ENCODE peak calls at places on chromosomes 7 and 10, in ten cellular contexts. P is endothelial cell, D is PC-3, V is PC-9, A is glutamatergic neuron, B is epithelial cell of esophagus, X is psoas muscle, F is GM12865, H is GM06990, O is right lobe of liver. K is an unnamed sample.
A peak's percentile ranks its signal among the peaks of the same experiment; 100 is the strongest.

GRCh38 chr7:64775289-64775688 is 18.9 kb upstream of the ZNF138 start:
- DNase-seq in P (no peak), D (no peak), V (no peak), A (no peak), B (peak; percentile 13), X (no peak), F (no peak), H (no peak), O (no peak), K (no peak)

GRCh38 chr10:55266797-55267196 is 465.8 kb upstream of the PCDH15 start:
- DNase-seq in P (no peak), D (no peak), V (no peak), A (no peak), B (no peak), X (no peak), F (no peak), H (no peak), O (no peak), K (no peak)

GRCh38 chr10:75356484-75356883 is 45.1 kb downstream of the ZNF503 start:
- DNase-seq in P (no peak), D (no peak), V (no peak), A (no peak), B (no peak), X (no peak), F (no peak), H (no peak), O (no peak), K (no peak)

GRCh38 chr10:49281461-49281860 is 17.5 kb upstream of the C10orf71 start:
- DNase-seq in P (peak; percentile 53), D (no peak), V (no peak), A (no peak), B (no peak), X (no peak), F (no peak), H (no peak), O (no peak), K (no peak)

GRCh38 chr10:62633976-62634375 is 170.5 kb upstream of the ADO start:
- DNase-seq in P (no peak), D (no peak), V (no peak), A (no peak), B (no peak), X (no peak), F (no peak), H (no peak), O (no peak), K (no peak)

GRCh38 chr10:46236537-46236887 is 50.3 kb upstream of the ANTXRL start:
- DNase-seq in P (no peak), D (no peak), V (peak; percentile 8), A (no peak), B (no peak), X (no peak), F (no peak), H (no peak), O (no peak), K (no peak)

GRCh38 chr7:35792472-35793224 is 8.2 kb upstream of the SEPTIN7 start:
- DNase-seq in P (peak; percentile 19), D (no peak), V (no peak), A (no peak), B (no peak), X (no peak), F (no peak), H (no peak), O (no peak), K (no peak)

GRCh38 chr7:121166885-121167284 is 161.9 kb upstream of the WNT16 start:
- DNase-seq in P (no peak), D (no peak), V (no peak), A (no peak), B (no peak), X (no peak), F (no peak), H (no peak), O (no peak), K (no peak)

GRCh38 chr7:50690541-50691011 is 92.1 kb downstream of the GRB10 start:
- DNase-seq in P (no peak), D (no peak), V (no peak), A (peak; percentile 54), B (no peak), X (no peak), F (no peak), H (no peak), O (no peak), K (no peak)

GRCh38 chr7:1925349-1925748 is 255.3 kb downstream of the ELFN1 start:
- DNase-seq in P (no peak), D (peak; percentile 6), V (no peak), A (no peak), B (no peak), X (no peak), F (no peak), H (no peak), O (no peak), K (no peak)

GRCh38 chr7:73939528-73939927 is 78.6 kb downstream of the TMEM270 start:
- DNase-seq in P (no peak), D (no peak), V (no peak), A (no peak), B (no peak), X (no peak), F (no peak), H (no peak), O (no peak), K (no peak)

GRCh38 chr10:60728056-60728455 is 50.2 kb upstream of the CDK1 start:
- DNase-seq in P (no peak), D (peak; percentile 89), V (no peak), A (no peak), B (peak; percentile 53), X (no peak), F (no peak), H (no peak), O (no peak), K (no peak)

GRCh38 chr10:103820101-103821062 is 35.0 kb downstream of the SH3PXD2A start:
- DNase-seq in P (no peak), D (no peak), V (no peak), A (no peak), B (no peak), X (peak; percentile 78), F (no peak), H (no peak), O (peak; percentile 60), K (no peak)
- TF ChIP-seq CTCF in P (no peak), D (no peak), V (no peak), A (no peak), B (no peak), X (no peak), F (no peak), H (no peak), O (no peak), K (no peak)

GRCh38 chr10:110498982-110499795 is 1.5 kb downstream of the DUSP5 start:
- DNase-seq in P (peak; percentile 37), D (peak; percentile 68), V (peak; percentile 58), A (no peak), B (peak; percentile 82), X (no peak), F (peak; percentile 82), H (peak; percentile 69), O (no peak), K (no peak)
- TF ChIP-seq CTCF in P (no peak), D (peak; percentile 24), V (no peak), A (no peak), B (peak; percentile 51), X (no peak), F (peak; percentile 40), H (peak; percentile 56), O (no peak), K (no peak)

DNA sequence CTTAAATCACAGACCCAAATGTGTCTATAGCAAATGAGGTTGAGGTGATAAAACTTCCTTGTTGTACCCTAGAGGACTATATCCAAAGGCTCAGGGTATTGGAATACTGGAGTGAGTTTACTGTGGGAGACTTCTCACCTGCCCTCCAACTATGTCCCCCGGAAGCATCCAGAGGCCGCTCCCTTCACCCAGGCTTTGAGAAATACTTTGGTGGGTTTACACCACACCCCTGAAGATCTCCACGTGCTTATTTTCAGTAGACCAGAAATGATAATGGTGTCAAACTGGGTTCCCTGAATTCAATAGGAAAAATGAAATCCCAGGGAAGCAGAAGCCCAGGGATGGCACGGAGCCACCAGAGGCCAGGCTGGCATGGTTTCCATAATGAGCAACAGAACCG is 31.3 kb upstream of the NANOS1 start:
- DNase-seq in P (no peak), D (no peak), V (no peak), A (no peak), B (no peak), X (no peak), F (no peak), H (no peak), O (no peak), K (no peak)
- TF ChIP-seq CTCF in P (no peak), D (no peak), V (no peak), A (no peak), B (no peak), X (no peak), F (no peak), H (no peak), O (no peak), K (no peak)

GRCh38 chr7:116861717-116862116 is 670 bp upstream of the CAPZA2 start:
- DNase-seq in P (no peak), D (no peak), V (no peak), A (no peak), B (no peak), X (no peak), F (no peak), H (no peak), O (no peak), K (no peak)

GRCh38 chr7:116863168-116863670 is 832 bp downstream of the CAPZA2 start:
- DNase-seq in P (peak; percentile 19), D (peak; percentile 12), V (no peak), A (peak; percentile 28), B (peak; percentile 11), X (no peak), F (peak; percentile 19), H (no peak), O (peak; percentile 60), K (no peak)

GRCh38 chr7:116864084-116864483 is 1.7 kb downstream of the CAPZA2 start:
- DNase-seq in P (no peak), D (no peak), V (no peak), A (no peak), B (no peak), X (no peak), F (no peak), H (no peak), O (no peak), K (no peak)

GRCh38 chr7:116859323-116859722 is 3.1 kb upstream of the CAPZA2 start:
- DNase-seq in P (no peak), D (peak; percentile 73), V (peak; percentile 96), A (no peak), B (peak; percentile 78), X (no peak), F (no peak), H (no peak), O (no peak), K (no peak)

DNA sequence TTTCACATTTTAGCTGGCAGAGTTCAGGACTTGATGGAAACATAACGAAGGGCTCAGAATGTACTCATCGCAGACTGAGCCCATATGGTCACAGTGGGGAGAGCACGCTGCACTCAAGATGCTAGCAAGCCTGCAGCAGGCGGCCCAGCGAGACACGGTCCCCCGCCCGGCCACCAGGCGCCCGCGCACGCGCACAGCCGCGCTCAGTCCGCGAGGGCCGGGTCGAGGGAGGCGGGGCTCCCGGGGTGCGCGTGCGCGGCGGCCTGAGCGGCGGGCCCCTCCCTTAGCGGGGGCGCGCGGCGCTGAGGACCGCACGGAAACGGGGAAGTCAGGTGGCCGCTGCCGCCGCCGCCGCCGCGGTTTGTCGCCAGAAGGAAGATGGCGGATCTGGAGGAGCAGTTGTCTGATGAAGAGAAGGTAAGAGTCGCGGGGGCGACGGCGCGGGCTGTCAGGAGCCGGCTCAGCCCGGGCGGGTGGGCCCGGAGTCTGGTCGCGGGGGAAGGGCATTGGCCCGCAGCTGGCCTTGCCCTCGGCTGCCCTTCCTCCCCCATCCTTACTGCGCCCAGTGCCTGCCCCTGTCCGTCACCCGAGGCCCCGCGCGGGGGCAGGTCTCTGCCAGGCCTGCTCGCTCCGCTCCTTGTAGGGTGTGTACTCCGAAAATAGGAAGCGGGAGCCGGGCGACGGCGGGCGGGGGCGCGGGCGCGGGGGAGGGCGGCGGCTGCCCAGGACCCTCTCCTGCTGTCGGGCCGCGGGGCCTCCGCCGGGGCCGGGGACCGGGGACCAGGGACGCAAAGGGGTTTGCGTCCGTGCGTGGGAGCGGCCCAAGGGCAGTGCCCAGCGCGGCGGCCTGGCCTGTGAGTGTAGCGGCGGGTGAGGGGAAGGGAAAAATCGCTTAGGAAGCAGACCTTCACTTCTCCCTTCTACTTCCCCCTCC is at the start of gene CAPZA2:
- DNase-seq in P (peak; percentile 99), D (peak; percentile 94), V (peak; percentile 74), A (peak; percentile 97), B (peak; percentile 92), X (peak; percentile 96), F (peak; percentile 96), H (peak; percentile 95), O (peak; percentile 95), K (peak; percentile 98)
- TF ChIP-seq CTCF in P (peak; percentile 23), D (no peak), V (no peak), A (peak; percentile 24), B (peak; percentile 33), X (peak; percentile 62), F (peak; percentile 36), H (no peak), O (no peak), K (no peak)